ENCODE peak calls at places on chromosomes 3 and 15, in six cellular contexts. T is astrocyte of the spinal cord, D is cardiac fibroblast, R is left ventricle myocardium inferior, A is foreskin keratinocyte, W is choroid plexus epithelial cell. E is an unnamed sample.

GRCh38 chr15:98422086-98422478 is 226.3 kb upstream of the IGF1R start:
- DNase-seq in A (no peak), W (no peak), T (no peak), D (no peak), R (no peak), E (no peak)

GRCh38 chr15:64263567-64263966 is 92.4 kb downstream of the CSNK1G1 start:
- DNase-seq in A (no peak), W (no peak), D (no peak), R (no peak), T (no peak), E (no peak)

GRCh38 chr3:13017361-13018038 is 55.7 kb downstream of the IQSEC1 start:
- DNase-seq in W (no peak), R (no peak), D (no peak), A (no peak), T (no peak), E (no peak)

GRCh38 chr3:142904639-142905441 is 16.0 kb upstream of the PCOLCE2 start:
- DNase-seq in D (peak; percentile 71), T (peak; percentile 34), R (no peak), A (peak; percentile 22), W (peak; percentile 70), E (peak; percentile 12)

GRCh38 chr3:129119365-129120100 is 2.1 kb downstream of the RAB43 start:
- DNase-seq in R (no peak), A (peak; percentile 1), W (peak; percentile 17), T (no peak), D (no peak), E (no peak)

GRCh38 chr3:63753995-63754394 is 65.1 kb upstream of the C3orf49 start:
- DNase-seq in T (no peak), D (no peak), A (no peak), R (no peak), W (no peak), E (no peak)

GRCh38 chr3:63976166-63976861 is 47.0 kb downstream of the PSMD6 start:
- DNase-seq in R (no peak), A (peak; percentile 93), W (peak; percentile 98), D (peak; percentile 99), T (peak; percentile 92), E (peak; percentile 95)

GRCh38 chr3:162262145-162262544 is 765.5 kb downstream of the OTOL1 start:
- DNase-seq in R (no peak), D (peak; percentile 55), A (no peak), T (no peak), W (peak; percentile 20), E (no peak)

GRCh38 chr15:90013503-90013937 is 12.4 kb downstream of the ZNF710 start:
- DNase-seq in R (no peak), D (no peak), A (no peak), T (no peak), W (no peak), E (no peak)

GRCh38 chr3:141302364-141303141 is 65.8 kb upstream of the ZBTB38 start:
- DNase-seq in T (peak; percentile 64), A (peak; percentile 54), W (peak; percentile 86), R (no peak), D (peak; percentile 82), E (peak; percentile 93)

GRCh38 chr3:183518446-183519185 is 36.9 kb downstream of the KLHL6 start:
- DNase-seq in W (no peak), R (no peak), A (no peak), D (no peak), T (no peak), E (no peak)

GRCh38 chr15:101827257-101827656 is 15.3 kb downstream of the OR4F15 start:
- DNase-seq in T (peak; percentile 7), D (no peak), W (no peak), A (no peak), R (no peak), E (peak; percentile 65)

GRCh38 chr3:98733055-98733777 is 29.9 kb upstream of the ST3GAL6 start:
- DNase-seq in W (peak; percentile 33), R (peak; percentile 39), T (peak; percentile 23), A (no peak), D (peak; percentile 26), E (no peak)

GRCh38 chr3:114446605-114447004 is 152.8 kb downstream of the TIGIT start:
- DNase-seq in R (no peak), W (no peak), D (no peak), A (no peak), T (no peak), E (no peak)

GRCh38 chr15:96121066-96121465 is 209.4 kb upstream of the NR2F2 start:
- DNase-seq in D (peak; percentile 14), T (no peak), W (peak; percentile 40), A (no peak), R (no peak), E (no peak)

GRCh38 chr3:32018723-32019564 is 37.4 kb downstream of the ZNF860 start:
- DNase-seq in A (peak; percentile 37), R (no peak), D (peak; percentile 73), W (peak; percentile 73), T (peak; percentile 59), E (peak; percentile 29)

GRCh38 chr15:43268111-43269105 is 1.7 kb upstream of the TGM5 start:
- DNase-seq in D (no peak), W (peak; percentile 49), R (no peak), A (no peak), T (peak; percentile 10), E (no peak)

GRCh38 chr3:69411331-69411730 is 25.4 kb upstream of the FRMD4B start:
- DNase-seq in R (no peak), T (peak; percentile 40), D (peak; percentile 67), W (peak; percentile 53), A (peak; percentile 95), E (peak; percentile 52)

GRCh38 chr15:80778964-80779657 is at the start of gene CEMIP:
- DNase-seq in R (peak; percentile 64), W (peak; percentile 90), D (peak; percentile 80), A (peak; percentile 64), T (peak; percentile 78), E (peak; percentile 50)

GRCh38 chr3:171878441-171879225 is 35.5 kb downstream of the TMEM212 start:
- DNase-seq in R (no peak), W (peak; percentile 88), T (peak; percentile 74), A (no peak), D (peak; percentile 82), E (no peak)

GRCh38 chr15:44215594-44215993 is 20.5 kb upstream of the FRMD5 start:
- DNase-seq in R (no peak), W (peak; percentile 76), T (peak; percentile 91), A (peak; percentile 90), D (peak; percentile 91), E (peak; percentile 92)

GRCh38 chr3:60935709-60936108 is 315.5 kb downstream of the FHIT start:
- DNase-seq in A (peak; percentile 84), T (peak; percentile 64), D (peak; percentile 81), W (peak; percentile 59), R (no peak), E (peak; percentile 83)

GRCh38 chr3:151838574-151839312 is 24.8 kb downstream of the AADAC start:
- DNase-seq in W (peak; percentile 96), T (peak; percentile 82), A (peak; percentile 61), R (no peak), D (peak; percentile 94), E (peak; percentile 74)

GRCh38 chr15:23532019-23532418 is 33.5 kb upstream of the MKRN3 start:
- DNase-seq in W (no peak), T (no peak), D (peak; percentile 33), A (peak; percentile 11), R (no peak), E (no peak)

GRCh38 chr3:13105181-13105580 is 32.0 kb upstream of the IQSEC1 start:
- DNase-seq in T (no peak), D (no peak), A (no peak), W (no peak), R (peak; percentile 7), E (no peak)

GRCh38 chr3:73786346-73786807 is 161.6 kb upstream of the PDZRN3 start:
- DNase-seq in T (peak; percentile 94), R (no peak), A (peak; percentile 95), W (peak; percentile 86), D (peak; percentile 97), E (peak; percentile 99)

GRCh38 chr15:77548608-77549551 is 83.8 kb downstream of the LINGO1 start:
- DNase-seq in T (no peak), A (no peak), D (no peak), R (no peak), W (no peak), E (no peak)
- TF ChIP-seq CTCF in T (no peak), A (no peak), D (no peak), R (no peak), W (no peak), E (peak; percentile 24)

GRCh38 chr15:83746231-83746630 is 92.3 kb downstream of the ADAMTSL3 start:
- DNase-seq in T (no peak), W (no peak), R (no peak), A (peak; percentile 20), D (peak; percentile 32), E (no peak)

GRCh38 chr15:83747718-83748110 is 93.8 kb downstream of the ADAMTSL3 start:
- DNase-seq in R (no peak), A (no peak), W (no peak), D (no peak), T (no peak), E (no peak)

GRCh38 chr15:83745771-83746170 is 91.8 kb downstream of the ADAMTSL3 start:
- DNase-seq in A (no peak), R (no peak), D (no peak), W (no peak), T (no peak), E (no peak)

DNA sequence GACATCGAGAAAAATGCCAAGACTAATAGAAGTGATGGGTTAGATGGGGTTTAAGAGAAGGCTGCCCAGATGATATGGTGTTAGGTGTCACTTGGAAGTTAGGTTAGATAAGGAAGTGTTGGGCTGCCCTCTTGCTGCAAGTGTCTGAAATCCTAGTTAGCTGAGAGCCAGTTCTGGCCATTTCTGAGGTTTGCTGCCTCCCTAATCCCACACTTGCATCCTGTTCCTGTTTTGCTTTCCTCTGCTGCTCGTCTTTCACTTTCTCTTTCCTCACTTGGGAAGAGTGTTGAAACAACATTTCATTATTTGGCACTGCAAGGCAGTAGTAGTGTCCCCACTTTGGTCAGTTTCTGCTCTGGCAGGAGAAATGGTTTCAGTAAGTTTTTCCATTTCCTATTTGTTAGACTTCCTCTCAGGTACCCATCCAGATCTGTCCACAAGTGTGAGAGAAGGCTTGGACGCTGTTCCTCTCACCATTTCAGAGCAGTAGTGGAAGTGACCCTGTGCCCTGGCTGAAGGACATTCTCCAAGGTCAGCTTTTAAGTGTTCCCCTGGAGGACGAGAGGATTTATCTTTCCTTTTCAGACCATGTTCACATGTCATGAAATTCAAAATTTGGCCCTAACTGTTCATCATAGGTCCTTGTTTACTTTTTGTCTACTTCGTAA is 93.3 kb downstream of the ADAMTSL3 start:
- DNase-seq in R (no peak), T (no peak), W (peak; percentile 82), A (peak; percentile 47), D (peak; percentile 67), E (no peak)
- TF ChIP-seq CTCF in R (peak; percentile 51), T (peak; percentile 22), W (peak; percentile 58), A (peak; percentile 59), D (peak; percentile 26), E (no peak)

GRCh38 chr3:132342183-132342582 is 25.0 kb downstream of the ACP3 start:
- DNase-seq in W (peak; percentile 36), R (no peak), T (no peak), D (peak; percentile 19), A (no peak), E (no peak)
- TF ChIP-seq CTCF in W (peak; percentile 37), R (no peak), T (no peak), D (no peak), A (peak; percentile 45), E (no peak)

DNA sequence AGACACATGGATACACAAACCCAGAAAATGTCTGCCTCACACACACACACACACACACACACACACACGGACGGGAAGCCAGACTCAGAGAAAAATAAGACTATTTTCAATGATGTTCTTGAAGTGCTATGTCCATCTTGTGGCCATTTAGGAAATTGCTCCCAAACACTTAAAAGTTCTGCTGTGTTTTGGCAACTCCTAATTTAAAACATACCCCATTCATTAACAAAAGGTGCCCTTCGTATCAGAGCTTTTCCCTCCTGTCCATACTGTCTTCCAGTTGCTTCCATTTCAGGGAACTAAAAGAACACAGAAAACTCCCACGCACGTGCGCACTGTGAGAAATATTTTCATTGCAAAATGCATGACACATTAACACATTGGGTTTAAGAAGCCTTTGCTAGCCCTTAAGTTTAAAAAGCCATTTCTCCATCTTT is 44.6 kb downstream of the SLC12A1 start:
- DNase-seq in R (no peak), D (peak; percentile 89), T (peak; percentile 82), W (peak; percentile 94), A (peak; percentile 69), E (peak; percentile 74)
- TF ChIP-seq CTCF in R (peak; percentile 63), D (peak; percentile 72), T (peak; percentile 70), W (peak; percentile 74), A (peak; percentile 82), E (peak; percentile 79)